ENCODE peak calls at places on chromosomes 12 and 14, in ten cellular contexts. B is ovary, G is epithelial cell of esophagus, E is fibroblast of the aortic adventitia, I is activated B cell treated with CpG ODN at 0.5 μM for 24 hours, W is Daoy, Z is mesothelial cell of epicardium, Q is activated T-cell treated with anti-CD3 and anti-CD28 coated beads for 24 hours, U is NCI-H1048, D is fibroblast of the conjunctiva. O is an unnamed sample.

GRCh38 chr12:87827638-87828264 is 201.4 kb downstream of the C12orf50 start:
- DNase-seq in B (no peak), G (peak), E (peak), I (no peak), W (peak), Z (no peak), Q (no peak), U (no peak), D (no peak), O (no peak)

GRCh38 chr14:77071938-77072388 is 26.1 kb upstream of the CIPC start:
- DNase-seq in B (no peak), G (peak), E (no peak), I (no peak), W (peak), Z (no peak), Q (no peak), U (no peak), D (no peak), O (no peak)

GRCh38 chr12:41968661-41969060 is 176.0 kb downstream of the GXYLT1 start:
- DNase-seq in B (no peak), G (no peak), E (no peak), I (no peak), W (no peak), Z (no peak), Q (no peak), U (no peak), D (no peak), O (no peak)

GRCh38 chr12:31853520-31853919 is 105.7 kb upstream of the RESF1 start:
- DNase-seq in B (no peak), G (no peak), E (no peak), I (no peak), W (no peak), Z (no peak), Q (no peak), U (no peak), D (no peak), O (no peak)

GRCh38 chr12:57740656-57741412 is 2.3 kb upstream of the AGAP2 start:
- DNase-seq in B (no peak), G (no peak), E (no peak), I (no peak), W (peak), Z (no peak), Q (peak), U (no peak), D (no peak), O (peak)

GRCh38 chr12:118374909-118375308 is 1.4 kb upstream of the SUDS3 start:
- DNase-seq in B (no peak), G (no peak), E (peak), I (no peak), W (no peak), Z (no peak), Q (no peak), U (no peak), D (peak), O (no peak)

GRCh38 chr12:104460973-104461693 is 4.4 kb downstream of the CHST11 start:
- DNase-seq in B (no peak), G (no peak), E (no peak), I (no peak), W (no peak), Z (no peak), Q (no peak), U (no peak), D (no peak), O (no peak)

GRCh38 chr12:13945236-13945635 is 36.2 kb downstream of the GRIN2B start:
- DNase-seq in B (no peak), G (no peak), E (no peak), I (no peak), W (no peak), Z (no peak), Q (no peak), U (no peak), D (no peak), O (no peak)

GRCh38 chr14:83255015-83255726 is 1721.5 kb upstream of the SEL1L start:
- DNase-seq in B (no peak), G (peak), E (no peak), I (no peak), W (no peak), Z (no peak), Q (no peak), U (no peak), D (no peak), O (no peak)

GRCh38 chr12:59322473-59322872 is 273.4 kb upstream of the SLC16A7 start:
- DNase-seq in B (no peak), G (no peak), E (no peak), I (no peak), W (no peak), Z (no peak), Q (no peak), U (no peak), D (no peak), O (no peak)

GRCh38 chr14:44896275-44897040 is 65.3 kb downstream of the KLHL28 start:
- DNase-seq in B (no peak), G (no peak), E (no peak), I (no peak), W (no peak), Z (no peak), Q (no peak), U (no peak), D (no peak), O (no peak)

GRCh38 chr14:105028251-105028927 is 7.5 kb upstream of the CDCA4 start:
- DNase-seq in B (no peak), G (peak), E (no peak), I (no peak), W (peak), Z (no peak), Q (no peak), U (no peak), D (no peak), O (no peak)

GRCh38 chr12:107593713-107594381 is 91.8 kb upstream of the PWP1 start:
- DNase-seq in B (no peak), G (no peak), E (no peak), I (no peak), W (peak), Z (no peak), Q (no peak), U (no peak), D (no peak), O (no peak)

GRCh38 chr12:56261503-56262230 is 3.5 kb upstream of the ANKRD52 start:
- DNase-seq in B (no peak), G (peak), E (peak), I (no peak), W (peak), Z (no peak), Q (no peak), U (no peak), D (peak), O (no peak)

GRCh38 chr14:99141236-99141635 is 130.8 kb downstream of the BCL11B start:
- DNase-seq in B (no peak), G (no peak), E (no peak), I (no peak), W (no peak), Z (no peak), Q (no peak), U (no peak), D (no peak), O (no peak)

GRCh38 chr14:78029471-78030372 is 140.5 kb upstream of the NRXN3 start:
- DNase-seq in B (no peak), G (no peak), E (peak), I (no peak), W (no peak), Z (no peak), Q (no peak), U (peak), D (no peak), O (no peak)

GRCh38 chr12:70576341-70577282 is 60.6 kb downstream of the PTPRB start:
- DNase-seq in B (no peak), G (peak), E (peak), I (no peak), W (peak), Z (no peak), Q (no peak), U (peak), D (peak), O (peak)

GRCh38 chr12:60842166-60842565 is 1246.3 kb downstream of the SLC16A7 start:
- DNase-seq in B (no peak), G (no peak), E (no peak), I (no peak), W (no peak), Z (no peak), Q (no peak), U (no peak), D (peak), O (no peak)

GRCh38 chr14:34078117-34078743 is 127.4 kb upstream of the EGLN3 start:
- DNase-seq in B (no peak), G (peak), E (no peak), I (no peak), W (peak), Z (no peak), Q (no peak), U (no peak), D (no peak), O (no peak)

GRCh38 chr12:87866602-87867292 is 162.5 kb downstream of the C12orf50 start:
- DNase-seq in B (no peak), G (peak), E (peak), I (no peak), W (peak), Z (no peak), Q (no peak), U (no peak), D (peak), O (no peak)

GRCh38 chr12:53493610-53494391 is 5.5 kb downstream of the MAP3K12 start:
- DNase-seq in B (no peak), G (no peak), E (no peak), I (no peak), W (no peak), Z (no peak), Q (no peak), U (no peak), D (no peak), O (no peak)

GRCh38 chr14:90403065-90403464 is 6.2 kb downstream of the CALM1 start:
- DNase-seq in B (no peak), G (no peak), E (no peak), I (no peak), W (no peak), Z (no peak), Q (no peak), U (no peak), D (no peak), O (no peak)

GRCh38 chr12:32198555-32198954 is 91.9 kb downstream of the BICD1 start:
- DNase-seq in B (no peak), G (peak), E (no peak), I (no peak), W (peak), Z (no peak), Q (no peak), U (no peak), D (no peak), O (no peak)

GRCh38 chr14:104863131-104863862 is 1.8 kb upstream of the CEP170B start:
- DNase-seq in B (no peak), G (no peak), E (no peak), I (no peak), W (no peak), Z (no peak), Q (no peak), U (no peak), D (no peak), O (no peak)

GRCh38 chr14:75861161-75861621 is 120.6 kb downstream of the TGFB3 start:
- DNase-seq in B (no peak), G (peak), E (peak), I (no peak), W (peak), Z (no peak), Q (no peak), U (no peak), D (no peak), O (no peak)

GRCh38 chr12:120453977-120454376 is 7.7 kb downstream of the GATC start:
- DNase-seq in B (no peak), G (peak), E (no peak), I (no peak), W (no peak), Z (no peak), Q (no peak), U (no peak), D (no peak), O (no peak)

GRCh38 chr12:6541371-6542165 is 7.3 kb downstream of the GAPDH start:
- DNase-seq in B (no peak), G (no peak), E (no peak), I (no peak), W (no peak), Z (no peak), Q (no peak), U (no peak), D (no peak), O (no peak)

GRCh38 chr14:38536376-38537038 is 280.6 kb upstream of the CLEC14A start:
- DNase-seq in B (no peak), G (no peak), E (peak), I (no peak), W (no peak), Z (no peak), Q (no peak), U (no peak), D (no peak), O (no peak)

O was measured in GM12864.